ENCODE peak calls at places on chromosome 15, in five cellular contexts. C, T, A, N and F are unnamed samples.

GRCh38 chr15:57097246-57097645 is 178.8 kb downstream of the TCF12 start:
- DNase-seq in C (no peak), T (no peak), A (no peak), N (no peak), F (no peak)

GRCh38 chr15:34114739-34115138 is 12.9 kb downstream of the PGBD4 start:
- DNase-seq in C (no peak), T (no peak), A (no peak), N (no peak), F (no peak)

GRCh38 chr15:63749330-63749942 is 84.3 kb downstream of the HERC1 start:
- DNase-seq in C (no peak), T (no peak), A (no peak), N (no peak), F (no peak)

GRCh38 chr15:37973856-37974255 is 39.4 kb downstream of the TMCO5A start:
- DNase-seq in C (peak), T (no peak), A (no peak), N (no peak), F (no peak)

GRCh38 chr15:57827021-57827420 is 120.5 kb downstream of the POLR2M start:
- DNase-seq in C (no peak), T (no peak), A (no peak), N (no peak), F (no peak)

GRCh38 chr15:97023131-97023844 is 692.8 kb downstream of the NR2F2 start:
- DNase-seq in C (peak), T (no peak), A (no peak), N (no peak), F (no peak)

GRCh38 chr15:45665261-45665660 is 30.4 kb downstream of the SQOR start:
- DNase-seq in C (no peak), T (no peak), A (no peak), N (no peak), F (no peak)

GRCh38 chr15:77266708-77267387 is 153.1 kb downstream of the PEAK1 start:
- DNase-seq in C (no peak), T (peak), A (peak), N (no peak), F (peak)

GRCh38 chr15:52385670-52386069 is 90.1 kb upstream of the MYO5C start:
- DNase-seq in C (no peak), T (no peak), A (no peak), N (no peak), F (no peak)

GRCh38 chr15:80265021-80265420 is 13.0 kb upstream of the CTXND1 start:
- DNase-seq in C (no peak), T (no peak), A (no peak), N (no peak), F (no peak)

GRCh38 chr15:92597548-92597947 is 58.0 kb downstream of the FAM174B start:
- DNase-seq in C (no peak), T (no peak), A (no peak), N (no peak), F (no peak)

GRCh38 chr15:89814112-89814742 is 425 bp downstream of the ANPEP start:
- DNase-seq in C (no peak), T (no peak), A (no peak), N (no peak), F (peak)

GRCh38 chr15:72057548-72058091 is 60.3 kb downstream of the MYO9A start:
- DNase-seq in C (no peak), T (no peak), A (no peak), N (no peak), F (no peak)

GRCh38 chr15:41394924-41395323 is 7.4 kb downstream of the NDUFAF1 start:
- DNase-seq in C (no peak), T (no peak), A (no peak), N (no peak), F (peak)

GRCh38 chr15:41483115-41483514 is 10.6 kb upstream of the ITPKA start:
- DNase-seq in C (no peak), T (no peak), A (no peak), N (no peak), F (no peak)

GRCh38 chr15:48905870-48906269 is 27.9 kb downstream of the EID1 start:
- DNase-seq in C (no peak), T (no peak), A (no peak), N (no peak), F (no peak)

GRCh38 chr15:36183207-36183606 is 396.2 kb upstream of the CDIN1 start:
- DNase-seq in C (no peak), T (no peak), A (no peak), N (no peak), F (no peak)

GRCh38 chr15:93266291-93266690 is 177.3 kb upstream of the RGMA start:
- DNase-seq in C (no peak), T (no peak), A (no peak), N (no peak), F (no peak)

GRCh38 chr15:65209701-65210643 is 1.3 kb downstream of the CILP start:
- DNase-seq in C (peak), T (no peak), A (no peak), N (no peak), F (peak)

GRCh38 chr15:74612677-74613076 is 3.0 kb upstream of the CLK3 start:
- DNase-seq in C (no peak), T (no peak), A (no peak), N (no peak), F (no peak)

GRCh38 chr15:78726870-78727551 is 84.3 kb downstream of the ADAMTS7 start:
- DNase-seq in C (no peak), T (no peak), A (no peak), N (peak), F (no peak)

GRCh38 chr15:78082106-78082742 is 4.7 kb upstream of the TBC1D2B start:
- DNase-seq in C (no peak), T (no peak), A (no peak), N (no peak), F (no peak)

GRCh38 chr15:88535100-88535499 is 11.4 kb downstream of the DET1 start:
- DNase-seq in C (no peak), T (no peak), A (no peak), N (no peak), F (peak)

GRCh38 chr15:72174551-72175165 is 22.9 kb downstream of the GRAMD2A start:
- DNase-seq in C (no peak), T (no peak), A (no peak), N (no peak), F (no peak)

GRCh38 chr15:39429898-39430357 is 151.0 kb upstream of the THBS1 start:
- DNase-seq in C (peak), T (peak), A (no peak), N (no peak), F (peak)

GRCh38 chr15:25710184-25710583 is 152.9 kb downstream of the ATP10A start:
- DNase-seq in C (no peak), T (no peak), A (peak), N (peak), F (peak)

GRCh38 chr15:48469681-48470080 is 138.5 kb downstream of the DUT start:
- DNase-seq in C (no peak), T (no peak), A (no peak), N (no peak), F (no peak)

GRCh38 chr15:37891754-37892368 is 42.6 kb upstream of the TMCO5A start:
- DNase-seq in C (peak), T (no peak), A (no peak), N (peak), F (peak)

GRCh38 chr15:74866090-74866489 is 7.1 kb downstream of the SCAMP2 start:
- DNase-seq in C (peak), T (no peak), A (no peak), N (no peak), F (peak)

GRCh38 chr15:99425666-99426301 is 140.0 kb upstream of the MEF2A start:
- DNase-seq in C (no peak), T (no peak), A (no peak), N (no peak), F (no peak)

GRCh38 chr15:68435966-68436365 is 4.0 kb upstream of the ITGA11 start:
- DNase-seq in C (no peak), T (no peak), A (no peak), N (no peak), F (no peak)

GRCh38 chr15:98425173-98425572 is 223.2 kb upstream of the IGF1R start:
- DNase-seq in C (no peak), T (no peak), A (no peak), N (no peak), F (no peak)

GRCh38 chr15:60580650-60581415 is 101.9 kb upstream of the ICE2 start:
- DNase-seq in C (no peak), T (no peak), A (no peak), N (peak), F (no peak)
- H3K4me3 ChIP-seq in C (no peak), T (no peak), A (no peak), N (no peak), F (no peak)

GRCh38 chr15:51382787-51383186 is 41.3 kb downstream of the GLDN start:
- DNase-seq in C (peak), T (no peak), A (no peak), N (peak), F (peak)
- TF ChIP-seq CTCF in C (peak), T (peak), A (peak), N (peak), F (peak)

GRCh38 chr15:75864213-75865059 is 21.2 kb downstream of the UBE2Q2 start:
- DNase-seq in C (peak), T (no peak), A (no peak), N (no peak), F (no peak)

GRCh38 chr15:75868019-75868418 is 24.8 kb downstream of the UBE2Q2 start:
- DNase-seq in C (no peak), T (no peak), A (no peak), N (no peak), F (no peak)

GRCh38 chr15:75867428-75867827 is 24.2 kb downstream of the UBE2Q2 start:
- DNase-seq in C (no peak), T (no peak), A (no peak), N (no peak), F (no peak)

GRCh38 chr15:75869446-75869845 is 26.2 kb downstream of the UBE2Q2 start:
- DNase-seq in C (no peak), T (no peak), A (no peak), N (no peak), F (no peak)

GRCh38 chr15:75866916-75867315 is 23.7 kb downstream of the UBE2Q2 start:
- DNase-seq in C (no peak), T (no peak), A (no peak), N (no peak), F (no peak)
- H3K4me3 ChIP-seq in C (no peak), T (no peak), A (no peak), N (no peak), F (no peak)

GRCh38 chr15:95922431-95922830 is 408.1 kb upstream of the NR2F2 start:
- DNase-seq in C (no peak), T (no peak), A (no peak), N (no peak), F (no peak)
- TF ChIP-seq CTCF in C (no peak), T (no peak), A (no peak), N (no peak), F (no peak)

DNA sequence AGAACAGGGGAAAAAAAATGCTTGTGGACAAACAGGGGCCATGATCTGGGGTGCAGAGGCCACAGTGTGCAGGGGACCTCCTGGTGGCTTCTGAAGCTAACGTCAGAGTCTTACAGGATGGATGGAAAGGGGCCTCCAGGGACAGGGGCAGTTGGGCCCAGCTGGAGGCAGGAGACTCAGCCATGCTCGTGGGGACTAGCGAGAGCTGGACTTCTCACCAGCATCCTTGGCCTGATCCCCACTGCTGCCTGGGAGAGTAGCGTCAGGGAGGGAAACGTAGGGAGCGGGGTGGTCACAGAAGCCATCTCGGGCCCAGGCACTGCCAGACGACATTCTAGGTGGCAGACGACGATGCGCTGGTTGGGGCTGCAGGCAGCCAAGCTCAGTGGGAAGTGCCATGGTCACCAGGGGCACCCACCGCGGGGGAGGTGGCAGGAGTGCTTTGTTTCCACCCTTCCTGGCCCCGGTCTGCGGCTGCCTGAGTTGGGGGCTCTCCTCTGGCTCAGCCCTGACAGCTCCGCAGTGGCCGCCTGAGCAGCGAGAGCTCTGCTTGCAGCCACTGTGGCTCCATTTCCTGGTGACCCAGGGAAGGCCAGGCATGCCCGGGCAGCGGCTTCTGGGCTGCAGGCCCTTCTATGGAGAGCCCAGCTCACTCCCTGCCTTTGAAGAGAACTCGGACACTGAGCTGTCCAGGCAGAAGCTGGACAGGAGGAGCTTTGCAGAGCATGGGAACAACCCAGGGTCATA is 31.0 kb downstream of the KLHL25 start:
- DNase-seq in C (no peak), T (no peak), A (no peak), N (no peak), F (no peak)
- H3K4me3 ChIP-seq in C (no peak), T (no peak), A (no peak), N (no peak), F (no peak)

GRCh38 chr15:70098461-70099166 is 897 bp upstream of the TLE3 start:
- DNase-seq in C (peak), T (no peak), A (no peak), N (peak), F (peak)

GRCh38 chr15:70096975-70097336 is 761 bp downstream of the TLE3 start:
- DNase-seq in C (no peak), T (no peak), A (no peak), N (no peak), F (no peak)

GRCh38 chr15:70099167-70099965 is 1.6 kb upstream of the TLE3 start:
- DNase-seq in C (peak), T (peak), A (peak), N (peak), F (peak)

GRCh38 chr15:70097337-70098169 is at the start of gene TLE3:
- DNase-seq in C (peak), T (peak), A (peak), N (peak), F (peak)

GRCh38 chr15:70098170-70098460 is 398 bp upstream of the TLE3 start:
- DNase-seq in C (no peak), T (no peak), A (no peak), N (no peak), F (no peak)
- TF ChIP-seq CTCF in C (no peak), T (no peak), A (no peak), N (peak), F (no peak)

DNA sequence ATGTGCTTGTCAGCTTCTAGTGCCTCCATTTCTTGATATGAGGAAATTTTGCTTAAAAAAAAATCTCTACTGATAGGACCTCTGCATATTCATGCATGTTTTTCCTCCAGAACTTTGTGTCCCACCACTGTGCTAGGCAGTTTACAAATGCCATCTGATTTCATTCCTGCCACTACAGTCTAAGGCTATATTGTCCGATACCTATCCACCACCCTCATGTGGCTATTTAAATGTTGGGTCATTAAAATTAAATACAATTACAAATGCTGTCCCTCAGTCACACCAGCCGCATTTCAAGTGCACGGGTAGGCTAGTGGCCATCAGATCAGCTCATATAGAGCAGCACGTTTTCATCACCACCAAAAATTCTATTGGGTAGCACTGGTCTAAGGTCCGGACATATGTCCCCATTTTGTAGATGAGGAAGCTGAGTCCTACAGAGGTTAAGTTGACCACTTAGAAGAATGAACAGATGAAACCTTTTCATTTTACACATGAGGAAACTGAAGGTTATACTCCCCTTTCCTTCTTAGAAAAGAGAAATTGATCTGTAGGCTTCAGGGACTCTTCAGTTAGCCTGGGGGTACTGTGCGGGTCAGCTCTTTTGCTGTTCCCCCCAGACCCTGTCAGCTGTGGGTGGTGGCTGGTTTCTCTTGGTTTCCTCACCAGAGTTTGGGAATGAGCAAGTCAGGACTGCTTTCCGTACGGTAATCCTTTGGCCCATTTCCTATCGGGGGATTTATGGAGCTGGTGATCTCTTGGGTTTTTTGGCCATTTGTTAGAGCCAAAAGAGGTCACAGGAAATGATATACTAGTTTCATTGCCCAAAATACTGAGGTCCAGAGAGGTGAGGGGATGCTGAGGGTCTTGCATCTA is 56.6 kb downstream of the SMAD3 start:
- DNase-seq in C (no peak), T (no peak), A (no peak), N (no peak), F (no peak)
- H3K4me3 ChIP-seq in C (no peak), T (no peak), A (no peak), N (no peak), F (no peak)

GRCh38 chr15:94526071-94526689 is 294.8 kb downstream of the MCTP2 start:
- DNase-seq in C (no peak), T (no peak), A (no peak), N (peak), F (no peak)
- TF ChIP-seq CTCF in C (no peak), T (peak), A (peak), N (peak), F (peak)

DNA sequence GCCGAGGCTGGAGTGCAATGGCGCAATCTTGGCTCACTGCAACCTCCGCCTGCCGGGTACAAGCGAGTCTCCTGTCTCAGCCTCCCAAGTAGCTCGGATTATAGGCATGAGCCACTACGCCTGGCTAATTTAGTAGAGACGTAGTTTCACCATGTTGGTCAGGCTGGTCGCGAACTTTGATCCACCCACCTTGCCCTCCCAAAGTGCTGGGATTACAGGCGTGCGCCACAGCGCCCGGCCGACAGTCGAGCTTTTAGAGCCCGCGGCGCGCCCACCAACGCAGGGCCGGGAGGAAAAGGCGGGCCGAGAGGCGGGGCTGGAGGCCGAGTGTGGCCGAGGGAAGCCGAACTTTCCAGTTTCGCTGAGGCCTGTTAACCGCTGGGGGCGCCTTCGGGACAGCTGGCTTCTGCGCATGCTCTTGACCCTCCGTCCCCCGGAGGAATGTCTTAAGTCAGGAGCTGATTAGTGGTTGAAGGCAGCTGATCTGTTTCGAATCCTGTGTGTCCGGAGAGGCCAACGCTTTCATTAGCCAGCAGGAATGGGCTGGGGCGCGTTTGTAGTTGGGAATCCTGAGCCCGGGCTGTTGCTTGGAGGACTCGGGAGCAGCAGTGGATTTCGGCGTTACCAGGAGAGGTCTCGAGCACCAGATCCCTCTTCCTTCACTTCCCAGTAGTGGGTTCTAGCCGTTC is 10.0 kb downstream of the RPLP1 start:
- DNase-seq in C (peak), T (peak), A (peak), N (peak), F (peak)
- H3K4me3 ChIP-seq in C (peak), T (peak), A (peak), N (peak), F (peak)